ENCODE peak calls at places on chromosome 13, in ten cellular contexts. One of them, this sample, is unnamed.

GRCh38 chr13:45807520-45808099 is 43.9 kb downstream of the SIAH3 start:
- DNase-seq in H1: no peak
- DNase-seq in fibroblast of the aortic adventitia: peak
- DNase-seq in left lung: no peak
- DNase-seq in lower lobe of right lung: no peak
- DNase-seq in colonic mucosa: no peak
- DNase-seq in WTC11: peak
- DNase-seq in type B pancreatic cell: no peak
- DNase-seq in GM20000: peak
- DNase-seq in NB4: peak
- DNase-seq in this sample: peak

GRCh38 chr13:33348366-33348765 is 62.8 kb upstream of the STARD13 start:
- DNase-seq in GM20000: no peak
- DNase-seq in colonic mucosa: no peak
- DNase-seq in left lung: no peak
- DNase-seq in lower lobe of right lung: no peak
- DNase-seq in type B pancreatic cell: no peak
- DNase-seq in NB4: no peak
- DNase-seq in H1: no peak
- DNase-seq in WTC11: no peak
- DNase-seq in fibroblast of the aortic adventitia: peak
- DNase-seq in this sample: no peak

GRCh38 chr13:32314968-32315254 is 252 bp downstream of the ZAR1L start:
- DNase-seq in left lung: no peak
- DNase-seq in H1: no peak
- DNase-seq in GM20000: peak
- DNase-seq in WTC11: no peak
- DNase-seq in colonic mucosa: peak
- DNase-seq in lower lobe of right lung: no peak
- DNase-seq in fibroblast of the aortic adventitia: peak
- DNase-seq in NB4: no peak
- DNase-seq in type B pancreatic cell: no peak
- DNase-seq in this sample: peak

GRCh38 chr13:34230271-34230670 is 412.3 kb downstream of the RFC3 start:
- DNase-seq in left lung: no peak
- DNase-seq in colonic mucosa: no peak
- DNase-seq in type B pancreatic cell: no peak
- DNase-seq in WTC11: no peak
- DNase-seq in H1: no peak
- DNase-seq in GM20000: no peak
- DNase-seq in NB4: no peak
- DNase-seq in lower lobe of right lung: no peak
- DNase-seq in fibroblast of the aortic adventitia: no peak
- DNase-seq in this sample: no peak

GRCh38 chr13:112693831-112694497 is 4.1 kb downstream of the ATP11A start:
- DNase-seq in NB4: peak
- DNase-seq in WTC11: peak
- DNase-seq in lower lobe of right lung: peak
- DNase-seq in H1: no peak
- DNase-seq in GM20000: no peak
- DNase-seq in colonic mucosa: no peak
- DNase-seq in fibroblast of the aortic adventitia: peak
- DNase-seq in left lung: no peak
- DNase-seq in type B pancreatic cell: no peak
- DNase-seq in this sample: no peak

GRCh38 chr13:20171364-20171763 is 10.5 kb upstream of the GJA3 start:
- DNase-seq in H1: no peak
- DNase-seq in colonic mucosa: no peak
- DNase-seq in fibroblast of the aortic adventitia: no peak
- DNase-seq in WTC11: no peak
- DNase-seq in left lung: no peak
- DNase-seq in lower lobe of right lung: no peak
- DNase-seq in GM20000: no peak
- DNase-seq in type B pancreatic cell: no peak
- DNase-seq in NB4: no peak
- DNase-seq in this sample: no peak

GRCh38 chr13:27174766-27175455 is 3.3 kb upstream of the USP12 start:
- DNase-seq in type B pancreatic cell: no peak
- DNase-seq in WTC11: no peak
- DNase-seq in NB4: peak
- DNase-seq in left lung: no peak
- DNase-seq in fibroblast of the aortic adventitia: no peak
- DNase-seq in colonic mucosa: no peak
- DNase-seq in GM20000: no peak
- DNase-seq in H1: no peak
- DNase-seq in lower lobe of right lung: no peak
- DNase-seq in this sample: no peak

GRCh38 chr13:45021250-45021649 is 31.9 kb downstream of the GPALPP1 start:
- DNase-seq in colonic mucosa: no peak
- DNase-seq in WTC11: no peak
- DNase-seq in H1: no peak
- DNase-seq in GM20000: no peak
- DNase-seq in fibroblast of the aortic adventitia: no peak
- DNase-seq in lower lobe of right lung: no peak
- DNase-seq in type B pancreatic cell: no peak
- DNase-seq in left lung: no peak
- DNase-seq in NB4: no peak
- DNase-seq in this sample: no peak

GRCh38 chr13:104320446-104320845 is 1254.2 kb upstream of the SLC10A2 start:
- DNase-seq in left lung: no peak
- DNase-seq in colonic mucosa: no peak
- DNase-seq in fibroblast of the aortic adventitia: no peak
- DNase-seq in WTC11: no peak
- DNase-seq in type B pancreatic cell: no peak
- DNase-seq in H1: no peak
- DNase-seq in NB4: no peak
- DNase-seq in lower lobe of right lung: no peak
- DNase-seq in GM20000: no peak
- DNase-seq in this sample: no peak

GRCh38 chr13:40254394-40254793 is 412.0 kb downstream of the FOXO1 start:
- DNase-seq in GM20000: no peak
- DNase-seq in left lung: no peak
- DNase-seq in H1: no peak
- DNase-seq in lower lobe of right lung: no peak
- DNase-seq in WTC11: no peak
- DNase-seq in type B pancreatic cell: no peak
- DNase-seq in fibroblast of the aortic adventitia: no peak
- DNase-seq in colonic mucosa: no peak
- DNase-seq in NB4: no peak
- DNase-seq in this sample: no peak

GRCh38 chr13:94390881-94391280 is 88.6 kb downstream of the DCT start:
- DNase-seq in left lung: no peak
- DNase-seq in WTC11: no peak
- DNase-seq in H1: no peak
- DNase-seq in colonic mucosa: no peak
- DNase-seq in type B pancreatic cell: no peak
- DNase-seq in NB4: no peak
- DNase-seq in lower lobe of right lung: no peak
- DNase-seq in fibroblast of the aortic adventitia: peak
- DNase-seq in GM20000: no peak
- DNase-seq in this sample: no peak

GRCh38 chr13:37209621-37210020 is 104.2 kb upstream of the CSNK1A1L start:
- DNase-seq in left lung: no peak
- DNase-seq in WTC11: no peak
- DNase-seq in type B pancreatic cell: no peak
- DNase-seq in NB4: peak
- DNase-seq in GM20000: no peak
- DNase-seq in colonic mucosa: no peak
- DNase-seq in lower lobe of right lung: no peak
- DNase-seq in fibroblast of the aortic adventitia: no peak
- DNase-seq in H1: no peak
- DNase-seq in this sample: no peak

DNA sequence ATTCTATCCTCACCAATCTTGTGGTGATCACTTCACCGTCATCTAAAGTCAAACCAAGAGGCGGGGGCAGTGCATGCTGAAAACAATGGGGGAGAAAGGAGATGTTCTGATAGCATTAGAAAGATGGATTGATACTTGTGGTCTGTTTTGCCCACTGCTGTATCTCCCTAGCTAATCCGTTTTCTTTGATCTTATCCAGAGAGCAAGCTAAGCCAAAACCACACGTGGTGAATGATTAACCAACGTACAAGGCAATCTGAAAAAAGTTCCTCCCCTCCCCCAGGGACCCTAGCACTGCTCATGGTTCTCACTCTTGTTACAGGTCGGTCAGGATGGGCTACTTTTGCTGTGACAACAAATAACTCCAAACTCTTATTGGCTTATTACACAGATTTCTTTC is 11.8 kb upstream of the C13orf42 start:
- DNase-seq in GM20000: no peak
- DNase-seq in NB4: peak
- DNase-seq in lower lobe of right lung: no peak
- DNase-seq in type B pancreatic cell: peak
- DNase-seq in H1: no peak
- DNase-seq in fibroblast of the aortic adventitia: no peak
- DNase-seq in left lung: no peak
- DNase-seq in colonic mucosa: no peak
- DNase-seq in WTC11: no peak
- DNase-seq in this sample: no peak
- TF ChIP-seq CTCF in GM20000: no peak
- TF ChIP-seq CTCF in NB4: no peak
- TF ChIP-seq CTCF in lower lobe of right lung: no peak
- TF ChIP-seq CTCF in type B pancreatic cell: no peak
- TF ChIP-seq CTCF in H1: no peak
- TF ChIP-seq CTCF in fibroblast of the aortic adventitia: no peak
- TF ChIP-seq CTCF in left lung: no peak
- TF ChIP-seq CTCF in colonic mucosa: no peak
- TF ChIP-seq CTCF in WTC11: no peak
- TF ChIP-seq CTCF in this sample: no peak

DNA sequence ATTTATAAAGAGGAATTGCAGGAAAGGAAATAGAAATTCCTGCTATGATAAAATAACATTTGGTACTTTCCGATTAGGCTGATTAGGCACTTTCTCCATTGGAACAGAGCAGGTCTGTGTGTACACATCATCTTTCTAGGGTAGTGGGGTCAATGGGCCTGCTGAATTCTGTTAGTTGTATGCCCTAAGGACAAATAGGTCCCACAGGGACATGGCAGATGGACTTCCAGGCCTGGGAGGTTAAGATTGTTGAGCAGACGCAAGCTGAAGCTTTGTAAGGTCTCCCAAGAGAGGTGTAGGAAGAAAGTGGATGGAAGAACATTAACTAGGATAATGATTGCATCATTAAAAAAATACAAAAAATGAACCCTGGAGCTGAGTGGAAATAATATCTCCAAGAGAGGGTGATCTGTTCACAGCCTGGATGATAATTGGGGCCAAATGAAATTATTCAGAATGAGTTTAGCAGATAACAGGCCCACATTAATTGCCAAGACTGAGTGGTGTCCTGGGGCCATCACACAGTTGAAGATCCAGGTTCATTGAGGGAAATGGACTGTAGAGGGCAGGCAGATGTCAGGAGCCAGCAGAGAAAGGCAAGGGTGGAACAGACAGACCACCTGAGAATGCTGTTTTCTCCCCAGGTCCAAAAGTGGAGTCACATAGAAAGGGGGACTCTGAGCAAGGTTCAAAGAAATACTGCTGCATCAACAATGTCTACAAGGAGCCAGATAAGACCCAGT is 215.1 kb downstream of the DNAJC15 start:
- DNase-seq in colonic mucosa: no peak
- DNase-seq in NB4: no peak
- DNase-seq in type B pancreatic cell: no peak
- DNase-seq in lower lobe of right lung: no peak
- DNase-seq in fibroblast of the aortic adventitia: no peak
- DNase-seq in left lung: no peak
- DNase-seq in GM20000: no peak
- DNase-seq in H1: no peak
- DNase-seq in WTC11: no peak
- DNase-seq in this sample: no peak
- TF ChIP-seq CTCF in colonic mucosa: no peak
- TF ChIP-seq CTCF in NB4: no peak
- TF ChIP-seq CTCF in type B pancreatic cell: no peak
- TF ChIP-seq CTCF in lower lobe of right lung: no peak
- TF ChIP-seq CTCF in fibroblast of the aortic adventitia: no peak
- TF ChIP-seq CTCF in left lung: no peak
- TF ChIP-seq CTCF in GM20000: no peak
- TF ChIP-seq CTCF in H1: peak
- TF ChIP-seq CTCF in WTC11: no peak
- TF ChIP-seq CTCF in this sample: peak

GRCh38 chr13:47588676-47589075 is 412.4 kb downstream of the SUCLA2 start:
- DNase-seq in fibroblast of the aortic adventitia: no peak
- DNase-seq in left lung: no peak
- DNase-seq in GM20000: no peak
- DNase-seq in NB4: no peak
- DNase-seq in lower lobe of right lung: no peak
- DNase-seq in H1: no peak
- DNase-seq in type B pancreatic cell: no peak
- DNase-seq in colonic mucosa: no peak
- DNase-seq in WTC11: no peak
- DNase-seq in this sample: no peak
- TF ChIP-seq CTCF in fibroblast of the aortic adventitia: no peak
- TF ChIP-seq CTCF in left lung: no peak
- TF ChIP-seq CTCF in GM20000: no peak
- TF ChIP-seq CTCF in NB4: peak
- TF ChIP-seq CTCF in lower lobe of right lung: no peak
- TF ChIP-seq CTCF in H1: peak
- TF ChIP-seq CTCF in type B pancreatic cell: peak
- TF ChIP-seq CTCF in colonic mucosa: no peak
- TF ChIP-seq CTCF in WTC11: peak
- TF ChIP-seq CTCF in this sample: no peak

GRCh38 chr13:51221108-51221507 is 1.1 kb upstream of the FAM124A start:
- DNase-seq in lower lobe of right lung: no peak
- DNase-seq in NB4: no peak
- DNase-seq in colonic mucosa: no peak
- DNase-seq in fibroblast of the aortic adventitia: no peak
- DNase-seq in WTC11: no peak
- DNase-seq in GM20000: no peak
- DNase-seq in type B pancreatic cell: no peak
- DNase-seq in left lung: no peak
- DNase-seq in H1: no peak
- DNase-seq in this sample: no peak

GRCh38 chr13:51221674-51222509 is at the start of gene FAM124A:
- DNase-seq in WTC11: peak
- DNase-seq in colonic mucosa: peak
- DNase-seq in lower lobe of right lung: peak
- DNase-seq in NB4: peak
- DNase-seq in fibroblast of the aortic adventitia: no peak
- DNase-seq in GM20000: peak
- DNase-seq in H1: no peak
- DNase-seq in type B pancreatic cell: peak
- DNase-seq in left lung: no peak
- DNase-seq in this sample: peak

GRCh38 chr13:51223284-51224270 is 1.4 kb downstream of the FAM124A start:
- DNase-seq in colonic mucosa: no peak
- DNase-seq in GM20000: no peak
- DNase-seq in lower lobe of right lung: no peak
- DNase-seq in left lung: no peak
- DNase-seq in WTC11: no peak
- DNase-seq in fibroblast of the aortic adventitia: no peak
- DNase-seq in NB4: no peak
- DNase-seq in type B pancreatic cell: no peak
- DNase-seq in H1: no peak
- DNase-seq in this sample: no peak

GRCh38 chr13:51220706-51221105 is 1.5 kb upstream of the FAM124A start:
- DNase-seq in H1: no peak
- DNase-seq in GM20000: no peak
- DNase-seq in type B pancreatic cell: no peak
- DNase-seq in lower lobe of right lung: no peak
- DNase-seq in colonic mucosa: no peak
- DNase-seq in NB4: no peak
- DNase-seq in fibroblast of the aortic adventitia: no peak
- DNase-seq in WTC11: no peak
- DNase-seq in left lung: no peak
- DNase-seq in this sample: no peak

GRCh38 chr13:51222510-51223283 is 499 bp downstream of the FAM124A start:
- DNase-seq in type B pancreatic cell: no peak
- DNase-seq in GM20000: peak
- DNase-seq in fibroblast of the aortic adventitia: no peak
- DNase-seq in colonic mucosa: no peak
- DNase-seq in lower lobe of right lung: no peak
- DNase-seq in H1: no peak
- DNase-seq in WTC11: peak
- DNase-seq in NB4: peak
- DNase-seq in left lung: peak
- DNase-seq in this sample: peak
- TF ChIP-seq CTCF in type B pancreatic cell: peak
- TF ChIP-seq CTCF in GM20000: no peak
- TF ChIP-seq CTCF in fibroblast of the aortic adventitia: peak
- TF ChIP-seq CTCF in colonic mucosa: no peak
- TF ChIP-seq CTCF in lower lobe of right lung: peak
- TF ChIP-seq CTCF in H1: no peak
- TF ChIP-seq CTCF in WTC11: no peak
- TF ChIP-seq CTCF in NB4: no peak
- TF ChIP-seq CTCF in left lung: peak
- TF ChIP-seq CTCF in this sample: no peak